ENCODE peak calls at places on chromosomes 4 and X, in six cellular contexts. I, L, F, N, X and B are unnamed samples.

GRCh38 chr4:163694385-163694784 is 199.9 kb downstream of the TMA16 start:
- DNase-seq in I (no peak), L (no peak), F (no peak), N (peak), X (no peak), B (no peak)

GRCh38 chrX:65706041-65706828 is 38.8 kb downstream of the MSN start:
- DNase-seq in I (no peak), L (no peak), F (no peak), N (peak), X (no peak), B (no peak)

GRCh38 chr4:150769235-150769634 is 187.3 kb downstream of the MAB21L2 start:
- DNase-seq in I (no peak), L (no peak), F (no peak), N (peak), X (no peak), B (no peak)

GRCh38 chr4:107837298-107837697 is 12.6 kb downstream of the SGMS2 start:
- DNase-seq in I (no peak), L (no peak), F (no peak), N (no peak), X (no peak), B (no peak)

GRCh38 chrX:79366556-79366887 is 612 bp downstream of the ITM2A start:
- DNase-seq in I (no peak), L (no peak), F (peak), N (no peak), X (no peak), B (no peak)

GRCh38 chr4:53461244-53461643 is 83.8 kb downstream of the FIP1L1 start:
- DNase-seq in I (no peak), L (no peak), F (no peak), N (no peak), X (no peak), B (no peak)

GRCh38 chr4:183407128-183407585 is 37.3 kb upstream of the CDKN2AIP start:
- DNase-seq in I (peak), L (peak), F (peak), N (peak), X (peak), B (peak)

GRCh38 chr4:121376097-121376496 is 4.7 kb downstream of the QRFPR start:
- DNase-seq in I (no peak), L (no peak), F (no peak), N (no peak), X (no peak), B (no peak)